ENCODE peak calls at places on chromosomes 6 and 20, in seven cellular contexts. T is HL-60; K is PC-3; O is A549; W is CD8-positive, alpha-beta memory T cell; J is Peyer's patch; L is IMR-90. P is an unnamed sample.

GRCh38 chr6:117960906-117961700 is 54.0 kb downstream of the SLC35F1 start:
- DNase-seq in T (no peak), K (no peak), O (no peak), W (no peak), J (no peak), L (no peak), P (no peak)

GRCh38 chr6:10112871-10113584 is 301.8 kb downstream of the TFAP2A start:
- DNase-seq in T (no peak), K (no peak), O (no peak), W (no peak), J (no peak), L (no peak), P (no peak)

GRCh38 chr6:99602519-99603420 is 3.9 kb upstream of the PRDM13 start:
- DNase-seq in T (no peak), K (no peak), O (no peak), W (no peak), J (no peak), L (no peak), P (no peak)

GRCh38 chr6:7156666-7157278 is 49.0 kb downstream of the RREB1 start:
- DNase-seq in T (no peak), K (peak; percentile 70), O (no peak), W (no peak), J (no peak), L (peak; percentile 75), P (peak; percentile 74)

GRCh38 chr6:32852844-32853540 is 512 bp downstream of the TAP1 start:
- DNase-seq in T (no peak), K (peak; percentile 36), O (peak; percentile 21), W (peak; percentile 81), J (peak; percentile 49), L (peak; percentile 18), P (peak; percentile 35)

GRCh38 chr6:30113843-30114242 is 953 bp upstream of the TRIM31 start:
- DNase-seq in T (no peak), K (no peak), O (no peak), W (no peak), J (no peak), L (no peak), P (no peak)

GRCh38 chr6:138987299-138987642 is 782 bp downstream of the REPS1 start:
- DNase-seq in T (no peak), K (no peak), O (no peak), W (peak; percentile 46), J (peak; percentile 27), L (no peak), P (no peak)

GRCh38 chr6:79257381-79258205 is 23.1 kb upstream of the HMGN3 start:
- DNase-seq in T (no peak), K (peak; percentile 75), O (no peak), W (no peak), J (no peak), L (peak; percentile 66), P (peak; percentile 47)

GRCh38 chr20:1618954-1619550 is 757 bp downstream of the SIRPB1 start:
- DNase-seq in T (peak; percentile 81), K (peak; percentile 1), O (no peak), W (no peak), J (no peak), L (peak; percentile 0), P (no peak)

GRCh38 chr6:21033095-21033494 is 498.8 kb downstream of the CDKAL1 start:
- DNase-seq in T (no peak), K (no peak), O (no peak), W (no peak), J (no peak), L (no peak), P (no peak)

GRCh38 chr20:382291-383115 is 1.9 kb downstream of the TRIB3 start:
- DNase-seq in T (no peak), K (peak; percentile 48), O (no peak), W (no peak), J (no peak), L (no peak), P (no peak)

GRCh38 chr6:31722173-31722572 is 627 bp upstream of the LY6G6C start:
- DNase-seq in T (no peak), K (no peak), O (no peak), W (no peak), J (no peak), L (no peak), P (no peak)

GRCh38 chr6:35065441-35065800 is 75.7 kb downstream of the TCP11 start:
- DNase-seq in T (no peak), K (no peak), O (no peak), W (no peak), J (no peak), L (no peak), P (no peak)
- H3K27ac ChIP-seq in T (no peak overlapping the region), K (no peak overlapping the region), O (no peak overlapping the region), W (no peak overlapping the region), J (no peak overlapping the region), L (no peak overlapping the region), P (no peak overlapping the region)

DNA sequence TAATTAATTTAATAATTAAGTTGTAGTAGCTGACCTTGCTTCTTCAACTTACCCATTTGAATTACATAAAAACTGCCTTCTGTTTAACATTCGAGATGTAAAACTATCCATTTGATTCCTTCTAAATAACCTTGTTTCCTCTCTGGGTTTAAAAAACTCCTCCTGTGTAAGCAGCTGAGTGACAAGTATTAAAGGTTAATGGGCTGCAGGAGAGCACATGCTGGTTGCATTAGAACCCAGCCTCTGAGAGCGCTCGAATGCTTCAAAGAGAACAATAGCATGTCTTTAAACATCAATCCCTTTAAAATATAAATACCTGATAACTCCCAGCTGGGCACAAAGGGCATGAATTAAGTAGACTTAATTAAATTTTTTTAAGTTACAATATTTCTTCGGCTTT is 215.8 kb downstream of the EYA4 start:
- DNase-seq in T (no peak), K (no peak), O (no peak), W (no peak), J (no peak), L (no peak), P (no peak)
- H3K27ac ChIP-seq in T (no peak overlapping the region), K (no peak overlapping the region), O (no peak overlapping the region), W (no peak overlapping the region), J (no peak overlapping the region), L (no peak overlapping the region), P (no peak overlapping the region)

GRCh38 chr6:24272148-24272547 is 85.7 kb downstream of the DCDC2 start:
- DNase-seq in T (no peak), K (no peak), O (no peak), W (no peak), J (no peak), L (no peak), P (no peak)
- H3K27ac ChIP-seq in T (no peak overlapping the region), K (no peak overlapping the region), O (no peak overlapping the region), W (no peak overlapping the region), J (no peak overlapping the region), L (no peak overlapping the region), P (no peak overlapping the region)

GRCh38 chr20:23095504-23095903 is 9.4 kb upstream of the CD93 start:
- DNase-seq in T (no peak), K (no peak), O (no peak), W (no peak), J (no peak), L (no peak), P (no peak)
- H3K27ac ChIP-seq in T (no peak overlapping the region), K (peak overlapping the region; percentile 24), O (no peak overlapping the region), W (no peak overlapping the region), J (no peak overlapping the region), L (no peak overlapping the region), P (peak overlapping the region; percentile 20)

GRCh38 chr6:170243791-170244291 is 47.0 kb downstream of the DLL1 start:
- DNase-seq in T (no peak), K (no peak), O (no peak), W (no peak), J (no peak), L (no peak), P (no peak)
- H3K27ac ChIP-seq in T (no peak overlapping the region), K (no peak overlapping the region), O (no peak overlapping the region), W (no peak overlapping the region), J (no peak overlapping the region), L (no peak overlapping the region), P (no peak overlapping the region)

GRCh38 chr20:49823152-49823847 is 10.7 kb downstream of the SLC9A8 start:
- DNase-seq in T (no peak), K (no peak), O (no peak), W (no peak), J (no peak), L (no peak), P (no peak)

GRCh38 chr20:49818810-49819209 is 6.2 kb downstream of the SLC9A8 start:
- DNase-seq in T (no peak), K (no peak), O (no peak), W (no peak), J (no peak), L (no peak), P (no peak)

GRCh38 chr20:49821850-49822249 is 9.2 kb downstream of the SLC9A8 start:
- DNase-seq in T (no peak), K (peak; percentile 37), O (no peak), W (no peak), J (no peak), L (peak; percentile 71), P (no peak)

GRCh38 chr20:49819702-49820101 is 7.1 kb downstream of the SLC9A8 start:
- DNase-seq in T (no peak), K (no peak), O (no peak), W (no peak), J (no peak), L (no peak), P (no peak)

DNA sequence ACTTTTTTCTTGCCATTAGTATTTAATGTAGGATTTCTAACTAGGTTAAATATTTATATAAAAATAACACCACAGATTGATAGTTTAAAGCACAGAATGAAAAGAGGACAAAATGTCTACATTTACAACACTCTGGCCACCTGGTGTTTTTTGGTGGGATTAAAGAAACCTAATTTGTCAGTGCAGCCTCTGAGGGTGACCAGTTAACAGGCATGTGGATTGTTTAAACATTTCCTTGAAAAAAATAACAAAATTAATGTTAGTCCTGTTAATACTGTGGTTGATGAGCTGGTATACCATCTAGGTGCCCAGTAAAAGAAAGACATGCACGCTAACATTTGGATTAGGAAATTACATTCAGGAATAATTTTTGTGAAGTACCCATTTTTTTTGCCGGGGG is 8.8 kb downstream of the SLC9A8 start:
- DNase-seq in T (no peak), K (no peak), O (no peak), W (no peak), J (no peak), L (no peak), P (no peak)
- H3K27ac ChIP-seq in T (peak overlapping the region; percentile 44), K (no peak overlapping the region), O (peak overlapping the region; percentile 32), W (no peak overlapping the region), J (no peak overlapping the region), L (no peak overlapping the region), P (no peak overlapping the region)

GRCh38 chr6:5206920-5207561 is 53.7 kb downstream of the LYRM4 start:
- DNase-seq in T (no peak), K (no peak), O (no peak), W (no peak), J (no peak), L (no peak), P (no peak)

GRCh38 chr6:5204340-5204739 is 56.4 kb downstream of the LYRM4 start:
- DNase-seq in T (peak; percentile 47), K (no peak), O (no peak), W (no peak), J (no peak), L (no peak), P (no peak)

GRCh38 chr6:5205035-5205469 is 55.7 kb downstream of the LYRM4 start:
- DNase-seq in T (no peak), K (no peak), O (no peak), W (no peak), J (no peak), L (no peak), P (no peak)

GRCh38 chr6:5208039-5208438 is 52.7 kb downstream of the LYRM4 start:
- DNase-seq in T (peak; percentile 16), K (no peak), O (no peak), W (no peak), J (no peak), L (peak; percentile 60), P (no peak)

GRCh38 chr6:5205877-5206840 is 54.6 kb downstream of the LYRM4 start:
- DNase-seq in T (peak; percentile 60), K (peak; percentile 52), O (no peak), W (no peak), J (no peak), L (peak; percentile 64), P (no peak)
- H3K27ac ChIP-seq in T (peak overlapping the region; percentile 56), K (no peak overlapping the region), O (peak overlapping the region; percentile 33), W (no peak overlapping the region), J (no peak overlapping the region), L (no peak overlapping the region), P (no peak overlapping the region)

P was measured in RWPE1.